ENCODE peak calls at places on chromosomes 13 and 19, in five cellular contexts. O is astrocyte of the cerebellum, U is cardiac septum, F is NCI-H510A treated with DMSO at 0.1 percent for 48 hours, A is NCI-H2107. S is an unnamed sample.

GRCh38 chr19:40805258-40805868 is 6.4 kb downstream of the EGLN2 start:
- DNase-seq in O (no peak), U (no peak), A (no peak), F (no peak), S (no peak)

GRCh38 chr13:113802761-113803160 is 43.7 kb downstream of the TMEM255B start:
- DNase-seq in O (no peak), A (no peak), U (no peak), F (no peak), S (peak)

GRCh38 chr13:77853701-77854100 is 64.9 kb downstream of the EDNRB start:
- DNase-seq in F (no peak), O (no peak), U (no peak), A (no peak), S (no peak)

GRCh38 chr13:30837227-30838159 is 68.6 kb upstream of the MEDAG start:
- DNase-seq in U (no peak), A (no peak), F (no peak), O (no peak), S (no peak)

GRCh38 chr13:25117312-25117711 is 21.4 kb downstream of the PABPC3 start:
- DNase-seq in F (no peak), A (no peak), U (no peak), O (no peak), S (no peak)

GRCh38 chr13:49584771-49585182 is 581 bp downstream of the RCBTB1 start:
- DNase-seq in F (peak), U (no peak), O (no peak), A (no peak), S (no peak)

GRCh38 chr13:40672310-40673060 is 6.0 kb upstream of the FOXO1 start:
- DNase-seq in A (peak), O (peak), F (no peak), U (no peak), S (no peak)

GRCh38 chr19:4064073-4064550 is 2.6 kb downstream of the ZBTB7A start:
- DNase-seq in O (no peak), A (no peak), U (no peak), F (peak), S (no peak)

GRCh38 chr13:24627090-24627714 is 53.0 kb upstream of the ATP12A start:
- DNase-seq in U (peak), A (no peak), O (no peak), F (no peak), S (no peak)

GRCh38 chr13:112793545-112794445 is 104.0 kb downstream of the ATP11A start:
- DNase-seq in U (no peak), A (no peak), O (no peak), F (no peak), S (no peak)

GRCh38 chr19:38878575-38879399 is 712 bp upstream of the RINL start:
- DNase-seq in U (no peak), O (no peak), F (no peak), A (no peak), S (no peak)